ENCODE peak calls at places on chromosomes 2 and 18, in nine cellular contexts. Z is transverse colon, V is stomach, C is Peyer's patch, Y is GM12891, M is IMR-90, F is adrenal gland, K is A549, I is endothelial cell of umbilical vein. U is an unnamed sample.

GRCh38 chr2:229202646-229203045 is 68.4 kb downstream of the PID1 start:
- DNase-seq in K (no peak), Y (no peak), F (no peak), V (no peak), C (no peak), I (no peak), Z (no peak), M (peak; percentile 4), U (no peak)

GRCh38 chr2:144659731-144660275 is 139.9 kb upstream of the ZEB2 start:
- DNase-seq in F (peak; percentile 30), Y (no peak), Z (no peak), C (no peak), K (peak; percentile 56), V (peak; percentile 29), M (peak; percentile 88), I (no peak), U (peak; percentile 43)

GRCh38 chr2:68744517-68744916 is 9.9 kb downstream of the ARHGAP25 start:
- DNase-seq in K (no peak), F (no peak), C (no peak), Y (no peak), V (no peak), Z (no peak), I (no peak), M (no peak), U (no peak)

GRCh38 chr18:48348739-48349138 is 60.4 kb downstream of the ZBTB7C start:
- DNase-seq in V (no peak), Y (no peak), I (no peak), F (peak; percentile 20), M (no peak), K (no peak), C (no peak), Z (no peak), U (no peak)

GRCh38 chr18:9433616-9434239 is 41.6 kb upstream of the RALBP1 start:
- DNase-seq in Z (no peak), C (no peak), V (no peak), F (no peak), M (peak; percentile 10), Y (peak; percentile 38), K (no peak), I (no peak), U (no peak)

GRCh38 chr2:126898636-126899035 is at the start of gene TEX51:
- DNase-seq in C (peak; percentile 24), Z (no peak), F (no peak), M (no peak), V (peak; percentile 8), I (no peak), K (no peak), Y (no peak), U (no peak)

GRCh38 chr2:217897816-217898806 is 104.7 kb downstream of the TNS1 start:
- DNase-seq in I (no peak), C (no peak), Z (no peak), Y (no peak), M (no peak), V (peak; percentile 93), F (peak; percentile 58), K (no peak), U (no peak)

GRCh38 chr2:36967236-36967876 is 1.0 kb upstream of the STRN start:
- DNase-seq in V (peak; percentile 47), F (no peak), Z (peak; percentile 52), Y (no peak), K (no peak), M (no peak), I (no peak), C (no peak), U (no peak)

GRCh38 chr2:38494394-38494793 is 108.3 kb downstream of the HNRNPLL start:
- DNase-seq in Z (no peak), K (no peak), M (no peak), F (no peak), V (no peak), I (no peak), C (no peak), Y (no peak), U (no peak)

GRCh38 chr2:40935349-40935748 is 483.5 kb upstream of the SLC8A1 start:
- DNase-seq in C (no peak), K (no peak), Y (no peak), Z (no peak), I (no peak), V (no peak), F (no peak), M (no peak), U (no peak)

GRCh38 chr2:5693288-5694015 is 1.3 kb downstream of the SOX11 start:
- DNase-seq in C (no peak), M (peak; percentile 22), K (peak; percentile 16), I (no peak), V (no peak), Y (no peak), F (no peak), Z (no peak), U (no peak)

GRCh38 chr18:13470555-13471494 is 252.3 kb downstream of the LDLRAD4 start:
- DNase-seq in V (no peak), M (no peak), Z (peak; percentile 19), F (peak; percentile 58), Y (no peak), C (no peak), I (no peak), K (no peak), U (no peak)

GRCh38 chr18:31049189-31049588 is 6.6 kb upstream of the DSC3 start:
- DNase-seq in F (no peak), Y (no peak), V (no peak), M (no peak), K (no peak), C (no peak), Z (no peak), I (no peak), U (no peak)

GRCh38 chr2:231684314-231685223 is 23.8 kb upstream of the PTMA start:
- DNase-seq in M (no peak), V (no peak), Y (no peak), I (no peak), K (no peak), F (no peak), Z (no peak), C (no peak), U (no peak)

GRCh38 chr18:3451989-3452749 is 2.2 kb downstream of the TGIF1 start:
- DNase-seq in V (peak; percentile 73), M (peak; percentile 69), Y (no peak), C (peak; percentile 78), K (peak; percentile 71), Z (peak; percentile 78), I (peak; percentile 70), F (peak; percentile 56), U (no peak)
- TF ChIP-seq POLR2A in V (no peak), M (peak; percentile 36), Y (no peak), C (peak; percentile 62), K (no peak), Z (peak; percentile 79), I (no peak), F (no peak), U (no peak)

DNA sequence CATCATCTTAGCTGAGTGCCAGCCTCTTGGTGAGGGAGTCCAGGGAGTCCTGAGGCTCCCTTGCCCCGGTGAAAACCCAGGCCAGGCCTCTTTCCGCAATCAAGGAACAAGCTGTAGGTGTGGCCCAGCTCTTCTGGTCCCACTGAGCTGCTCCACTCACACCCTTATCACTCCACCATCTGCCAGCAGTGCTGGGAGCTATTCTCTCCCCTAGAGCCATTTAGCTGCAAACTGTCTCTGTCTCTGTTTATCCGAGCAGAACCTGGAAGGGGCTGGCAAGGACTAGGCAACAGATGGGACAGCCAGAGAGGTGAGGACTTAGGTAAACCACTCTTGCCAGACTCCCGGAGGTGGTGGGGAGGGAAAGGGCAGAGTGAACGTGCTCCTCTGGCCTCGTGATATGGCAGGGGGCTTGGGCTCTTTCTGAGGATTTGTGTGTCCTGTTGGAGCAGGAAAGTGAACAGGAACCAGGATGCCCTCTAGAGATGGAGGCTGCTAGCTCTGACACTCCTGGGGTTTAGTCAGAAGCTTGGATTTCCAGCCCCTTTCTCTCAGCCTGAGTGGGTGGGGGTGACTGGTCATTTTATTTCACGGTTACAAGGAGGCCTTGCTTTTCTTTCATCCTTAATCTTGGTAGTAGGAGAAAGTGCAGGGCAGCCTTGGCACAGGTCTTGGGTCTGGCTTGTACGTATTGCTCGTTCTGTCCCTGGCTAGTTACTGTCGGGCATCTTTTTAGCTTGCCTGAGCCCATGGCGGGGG is 19.6 kb downstream of the B3GNT2 start:
- DNase-seq in Z (peak; percentile 26), M (peak; percentile 46), Y (no peak), V (peak; percentile 32), K (no peak), F (peak; percentile 11), I (peak; percentile 41), C (no peak), U (no peak)
- TF ChIP-seq POLR2A in Z (no peak), M (no peak), Y (no peak), V (no peak), K (no peak), F (no peak), I (no peak), C (no peak), U (no peak)

DNA sequence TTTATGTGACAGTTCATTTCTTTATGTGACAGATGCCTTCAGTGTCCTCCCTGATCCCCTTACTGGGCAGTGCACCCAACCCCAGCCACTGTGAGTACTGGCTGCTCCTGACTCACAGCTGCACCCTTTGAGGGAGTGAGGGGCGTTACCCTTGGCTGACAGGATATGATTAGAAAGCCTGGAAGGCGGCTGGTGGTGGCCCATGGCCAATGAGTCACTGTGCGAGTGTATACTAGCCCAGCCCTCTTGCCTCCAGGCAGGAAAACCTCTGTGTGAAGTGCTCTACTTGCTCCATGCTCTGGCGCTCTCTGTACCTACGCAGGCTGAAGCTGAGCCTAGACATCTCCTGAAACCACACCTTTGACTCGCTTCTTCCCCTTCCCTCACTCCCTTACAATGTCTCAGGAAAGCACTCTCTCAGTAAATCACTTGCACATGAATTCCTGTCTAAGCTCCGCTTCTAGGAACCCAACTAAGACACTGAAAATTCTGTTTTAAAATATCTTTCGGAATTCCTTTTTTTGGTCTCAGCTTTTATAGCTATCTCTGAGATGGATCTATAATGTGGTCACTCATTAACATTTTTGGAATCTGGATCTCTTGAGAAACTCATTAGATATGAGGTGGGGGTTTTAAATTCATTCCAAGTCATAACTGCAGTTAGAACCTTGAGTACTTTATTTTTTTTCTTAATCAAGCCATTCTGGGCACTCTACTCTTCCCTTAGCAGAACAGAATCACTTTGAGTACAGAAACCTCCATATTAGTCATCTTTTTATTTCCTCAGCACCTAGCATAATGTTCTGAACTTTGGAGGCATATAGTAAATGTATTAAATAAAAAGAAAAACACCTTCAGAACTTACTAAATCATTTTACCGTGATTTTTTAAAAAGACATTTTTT is 25.3 kb upstream of the STAM2 start:
- DNase-seq in I (peak; percentile 97), C (peak; percentile 76), V (peak; percentile 88), Z (peak; percentile 81), F (peak; percentile 89), K (peak; percentile 92), Y (no peak), M (peak; percentile 98), U (peak; percentile 79)
- TF ChIP-seq POLR2A in I (peak; percentile 76), C (no peak), V (no peak), Z (no peak), F (no peak), K (no peak), Y (no peak), M (peak; percentile 37), U (peak; percentile 53)

DNA sequence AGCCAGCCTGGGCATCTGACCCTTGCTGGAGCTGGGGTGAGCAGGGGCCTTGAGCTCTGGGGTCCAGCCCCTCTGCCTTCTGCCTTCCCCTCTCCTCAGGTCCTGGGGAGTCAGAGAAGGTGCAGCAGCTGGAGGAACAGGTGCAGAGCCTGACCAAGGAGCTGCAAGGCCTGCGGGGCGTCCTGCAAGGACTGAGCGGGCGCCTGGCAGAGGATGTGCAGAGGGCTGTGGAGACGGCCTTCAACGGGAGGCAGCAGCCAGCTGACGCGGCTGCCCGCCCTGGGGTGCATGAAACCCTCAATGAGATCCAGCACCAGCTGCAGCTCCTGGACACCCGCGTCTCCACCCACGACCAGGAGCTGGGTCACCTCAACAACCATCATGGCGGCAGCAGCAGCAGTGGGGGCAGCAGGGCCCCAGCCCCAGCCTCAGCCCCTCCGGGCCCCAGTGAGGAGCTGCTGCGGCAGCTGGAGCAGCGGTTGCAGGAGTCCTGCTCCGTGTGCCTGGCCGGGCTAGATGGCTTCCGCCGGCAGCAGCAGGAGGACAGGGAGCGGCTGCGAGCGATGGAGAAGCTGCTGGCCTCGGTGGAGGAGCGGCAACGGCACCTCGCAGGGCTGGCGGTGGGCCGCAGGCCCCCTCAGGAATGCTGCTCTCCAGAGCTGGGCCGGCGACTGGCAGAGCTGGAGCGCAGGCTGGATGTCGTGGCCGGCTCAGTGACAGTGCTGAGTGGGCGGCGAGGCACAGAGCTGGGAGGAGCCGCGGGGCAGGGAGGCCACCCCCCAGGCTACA is 3.8 kb downstream of the EMILIN1 start:
- DNase-seq in C (no peak), K (no peak), I (no peak), F (no peak), V (no peak), Y (no peak), M (no peak), Z (no peak), U (no peak)
- TF ChIP-seq POLR2A in C (no peak), K (no peak), I (no peak), F (no peak), V (no peak), Y (no peak), M (no peak), Z (no peak), U (no peak)